ENCODE peak calls at places on chromosomes 1 and 21, in nine cellular contexts. D, O, F, Q, I, U, M, A and H are unnamed samples.

GRCh38 chr21:42463861-42464515 is 32.0 kb downstream of the RSPH1 start:
- DNase-seq in Q (no peak), I (peak; percentile 83), A (peak; percentile 83), U (peak; percentile 83), O (no peak), F (peak; percentile 84), M (peak; percentile 77), D (no peak), H (peak; percentile 80)

GRCh38 chr21:39006653-39007417 is 176.4 kb downstream of the PSMG1 start:
- DNase-seq in D (no peak), M (no peak), Q (no peak), I (no peak), O (no peak), A (peak; percentile 87), U (no peak), F (no peak), H (no peak)

GRCh38 chr1:53111073-53111556 is 31.3 kb downstream of the SLC1A7 start:
- DNase-seq in D (no peak), O (peak; percentile 47), F (no peak), U (no peak), I (no peak), A (no peak), M (no peak), Q (no peak), H (no peak)

GRCh38 chr1:101526813-101527212 is 290.0 kb downstream of the S1PR1 start:
- DNase-seq in M (no peak), D (no peak), U (no peak), Q (no peak), I (no peak), O (no peak), A (no peak), F (no peak), H (no peak)

GRCh38 chr1:161161652-161162051 is 2.4 kb downstream of the USP21 start:
- DNase-seq in U (no peak), D (no peak), Q (no peak), O (no peak), M (no peak), A (no peak), F (no peak), I (no peak), H (no peak)

GRCh38 chr1:186404454-186405051 is 28.9 kb downstream of the ODR4 start:
- DNase-seq in M (no peak), U (peak; percentile 90), I (no peak), Q (peak; percentile 17), O (no peak), F (no peak), A (peak; percentile 69), D (no peak), H (no peak)

GRCh38 chr1:36099681-36100341 is 11.1 kb downstream of the ADPRS start:
- DNase-seq in Q (peak; percentile 68), D (peak; percentile 75), I (peak; percentile 55), F (peak; percentile 90), O (peak; percentile 71), U (peak; percentile 82), M (peak; percentile 89), A (peak; percentile 82), H (peak; percentile 23)

GRCh38 chr1:184866991-184867788 is 107.1 kb downstream of the NIBAN1 start:
- DNase-seq in U (peak; percentile 15), M (peak; percentile 72), D (peak; percentile 17), I (peak; percentile 62), F (peak; percentile 80), O (peak; percentile 84), Q (no peak), A (no peak), H (peak; percentile 50)

GRCh38 chr1:18294437-18295176 is 186.1 kb upstream of the KLHDC7A start:
- DNase-seq in M (no peak), D (no peak), I (no peak), Q (no peak), F (no peak), O (no peak), A (no peak), U (no peak), H (no peak)

GRCh38 chr21:18801468-18801867 is 397.9 kb upstream of the TMPRSS15 start:
- DNase-seq in Q (no peak), D (no peak), I (no peak), F (no peak), M (no peak), A (no peak), U (no peak), O (no peak), H (no peak)

GRCh38 chr1:210597555-210598134 is 268.9 kb downstream of the HHAT start:
- DNase-seq in Q (no peak), D (no peak), U (peak; percentile 59), M (no peak), F (no peak), A (no peak), O (peak; percentile 95), I (no peak), H (no peak)

GRCh38 chr1:212110617-212111016 is 75.1 kb downstream of the DTL start:
- DNase-seq in I (no peak), F (no peak), A (no peak), M (no peak), O (no peak), U (peak; percentile 66), D (no peak), Q (no peak), H (no peak)

GRCh38 chr1:233843523-233844204 is 60.8 kb upstream of the SLC35F3 start:
- DNase-seq in Q (peak; percentile 13), M (no peak), F (no peak), O (no peak), D (no peak), A (no peak), U (peak; percentile 37), I (no peak), H (no peak)

GRCh38 chr1:40312238-40313205 is 4.6 kb downstream of the COL9A2 start:
- DNase-seq in U (no peak), O (peak; percentile 45), Q (no peak), F (peak; percentile 73), I (no peak), D (peak; percentile 71), M (no peak), A (no peak), H (no peak)

GRCh38 chr1:209999005-209999404 is 61.0 kb downstream of the SYT14 start:
- DNase-seq in Q (no peak), O (no peak), U (peak; percentile 28), I (no peak), A (no peak), D (no peak), F (no peak), M (no peak), H (no peak)

GRCh38 chr1:153852170-153852569 is 70.6 kb downstream of the GATAD2B start:
- DNase-seq in I (no peak), D (no peak), Q (no peak), O (no peak), M (peak; percentile 43), F (no peak), U (no peak), A (no peak), H (no peak)

GRCh38 chr21:45894107-45894810 is 87.3 kb upstream of the COL6A1 start:
- DNase-seq in Q (no peak), M (no peak), A (no peak), I (no peak), U (no peak), F (no peak), O (no peak), D (no peak), H (no peak)

GRCh38 chr1:243646841-243647240 is 203.2 kb downstream of the AKT3 start:
- DNase-seq in F (no peak), O (no peak), I (no peak), D (no peak), M (no peak), U (no peak), Q (no peak), A (no peak), H (no peak)

GRCh38 chr21:15005391-15005790 is 59.4 kb downstream of the NRIP1 start:
- DNase-seq in U (no peak), F (no peak), M (peak; percentile 57), O (no peak), D (no peak), A (no peak), Q (no peak), I (peak; percentile 3), H (no peak)

GRCh38 chr1:172821609-172822274 is 162.8 kb downstream of the FASLG start:
- DNase-seq in Q (no peak), D (no peak), A (no peak), O (no peak), U (peak; percentile 21), F (no peak), I (no peak), M (no peak), H (no peak)

GRCh38 chr21:42056996-42057689 is 14.0 kb upstream of the UMODL1 start:
- DNase-seq in I (no peak), D (no peak), M (no peak), A (no peak), U (no peak), Q (no peak), O (peak; percentile 90), F (no peak), H (no peak)

GRCh38 chr1:63732666-63733065 is 41.2 kb upstream of the ROR1 start:
- DNase-seq in I (no peak), A (no peak), F (no peak), M (no peak), O (no peak), D (no peak), Q (no peak), U (no peak), H (no peak)

GRCh38 chr1:204516180-204516879 is at the start of gene MDM4:
- DNase-seq in F (peak; percentile 97), D (peak; percentile 83), M (peak; percentile 95), Q (peak; percentile 97), U (peak; percentile 99), O (peak; percentile 93), I (peak; percentile 91), A (peak; percentile 96), H (peak; percentile 96)

GRCh38 chr1:183070923-183071618 is 47.9 kb downstream of the LAMC1 start:
- DNase-seq in F (no peak), M (no peak), D (peak; percentile 42), I (no peak), O (no peak), Q (no peak), U (peak; percentile 97), A (peak; percentile 75), H (no peak)

GRCh38 chr1:20480261-20481157 is 5.5 kb downstream of the CAMK2N1 start:
- DNase-seq in O (no peak), A (no peak), D (no peak), F (peak; percentile 24), I (no peak), U (no peak), M (no peak), Q (no peak), H (no peak)

GRCh38 chr1:65514083-65514482 is 93.6 kb downstream of the LEPR start:
- DNase-seq in D (no peak), Q (no peak), M (no peak), O (peak; percentile 52), I (no peak), A (no peak), F (no peak), U (no peak), H (no peak)

GRCh38 chr1:88885933-88886332 is 5.4 kb downstream of the GTF2B start:
- DNase-seq in Q (no peak), A (no peak), F (no peak), I (no peak), O (peak; percentile 21), U (no peak), M (no peak), D (no peak), H (no peak)

GRCh38 chr21:45736705-45737484 is 93.4 kb downstream of the PCBP3 start:
- DNase-seq in U (no peak), M (no peak), F (no peak), Q (no peak), A (no peak), O (no peak), D (no peak), I (no peak), H (no peak)